ENCODE peak calls at places on chromosome 5, in eight cellular contexts. M is HCT116, I is hepatocyte, K is GM23248, W is endodermal cell, A is fibroblast of lung, R is mammary epithelial cell, E is H1. Y is an unnamed sample. For H3K4me1, the result is how much of the 10 kb centered on the place peaks cover.

GRCh38 chr5:180335614-180336233 is 17.4 kb downstream of the GFPT2 start:
- DNase-seq in M (no peak), I (no peak), K (no peak), W (no peak), A (no peak), R (no peak), E (no peak), Y (no peak)

GRCh38 chr5:76291305-76292077 is 111.6 kb upstream of the IQGAP2 start:
- DNase-seq in M (no peak), I (no peak), K (no peak), W (no peak), A (no peak), R (no peak), E (no peak), Y (no peak)

GRCh38 chr5:111117149-111117548 is 25.0 kb downstream of the WDR36 start:
- DNase-seq in M (no peak), I (no peak), K (no peak), W (no peak), A (no peak), R (no peak), E (no peak), Y (no peak)

GRCh38 chr5:124634820-124635323 is 111.6 kb downstream of the ZNF608 start:
- DNase-seq in M (no peak), I (no peak), K (peak), W (no peak), A (peak), R (peak), E (no peak), Y (no peak)

GRCh38 chr5:161966544-161966943 is 101.0 kb upstream of the GABRG2 start:
- DNase-seq in M (no peak), I (peak), K (no peak), W (no peak), A (no peak), R (no peak), E (no peak), Y (no peak)

GRCh38 chr5:1799110-1799601 is 481 bp downstream of the MRPL36 start:
- DNase-seq in M (no peak), I (peak), K (peak), W (no peak), A (peak), R (peak), E (no peak), Y (peak)

GRCh38 chr5:132013711-132014110 is 2.3 kb upstream of the ACSL6 start:
- DNase-seq in M (no peak), I (no peak), K (no peak), W (no peak), A (no peak), R (peak), E (no peak), Y (no peak)

GRCh38 chr5:112479418-112479817 is 60.3 kb upstream of the EPB41L4A start:
- DNase-seq in M (no peak), I (peak), K (peak), W (no peak), A (peak), R (peak), E (no peak), Y (no peak)

GRCh38 chr5:56160723-56161445 is 72.2 kb downstream of the ANKRD55 start:
- DNase-seq in M (no peak), I (no peak), K (no peak), W (no peak), A (no peak), R (no peak), E (no peak), Y (no peak)

GRCh38 chr5:176736271-176736965 is 73.9 kb upstream of the UNC5A start:
- DNase-seq in M (no peak), I (no peak), K (no peak), W (peak), A (no peak), R (no peak), E (no peak), Y (no peak)

GRCh38 chr5:56534102-56534501 is 281.2 kb upstream of the MAP3K1 start:
- DNase-seq in M (peak), I (peak), K (peak), W (no peak), A (peak), R (peak), E (no peak), Y (no peak)

DNA sequence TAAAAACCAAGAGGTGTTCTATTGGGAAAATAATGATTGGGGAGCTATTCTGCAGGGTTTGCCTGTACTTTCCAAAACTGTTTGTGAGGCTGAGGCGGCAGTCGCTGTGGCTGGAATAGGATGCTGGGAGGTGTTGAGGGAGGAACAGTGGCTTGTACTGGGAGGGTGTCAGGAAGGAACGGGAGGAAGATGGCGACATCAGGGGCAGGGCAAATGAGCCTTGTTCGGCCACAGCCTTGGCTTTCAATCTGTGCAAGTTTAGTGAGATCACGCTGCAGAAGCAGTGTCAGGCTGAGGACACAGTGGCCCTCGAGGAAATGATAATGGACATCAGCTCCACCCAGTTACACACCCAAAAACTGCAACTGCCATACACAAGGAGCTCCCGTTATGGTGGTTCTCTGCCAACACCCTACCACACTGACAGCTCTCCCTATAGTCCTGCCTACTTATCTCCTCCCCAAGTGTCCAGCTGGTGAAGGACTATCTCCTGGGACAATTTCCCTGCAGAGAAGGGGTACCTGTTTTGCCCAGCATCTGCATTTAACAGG is 27.3 kb downstream of the KIF2A start:
- DNase-seq in M (no peak), I (no peak), K (no peak), W (no peak), A (no peak), R (no peak), E (no peak), Y (no peak)
- H3K4me1 ChIP-seq in M (under half), I (under half), K (under half), W (under half), A (under half), R (under half), E (under half), Y (under half)

GRCh38 chr5:78594946-78595921 is 53.3 kb downstream of the LHFPL2 start:
- DNase-seq in M (peak), I (peak), K (peak), W (no peak), A (peak), R (peak), E (no peak), Y (no peak)

GRCh38 chr5:78598973-78599372 is 49.6 kb downstream of the LHFPL2 start:
- DNase-seq in M (no peak), I (no peak), K (no peak), W (no peak), A (no peak), R (no peak), E (no peak), Y (no peak)

GRCh38 chr5:78597068-78597857 is 51.3 kb downstream of the LHFPL2 start:
- DNase-seq in M (no peak), I (no peak), K (peak), W (no peak), A (peak), R (peak), E (no peak), Y (no peak)

GRCh38 chr5:78600656-78601452 is 47.7 kb downstream of the LHFPL2 start:
- DNase-seq in M (no peak), I (no peak), K (peak), W (no peak), A (peak), R (no peak), E (no peak), Y (no peak)

GRCh38 chr5:78597858-78598415 is 50.6 kb downstream of the LHFPL2 start:
- DNase-seq in M (no peak), I (no peak), K (peak), W (no peak), A (peak), R (peak), E (no peak), Y (no peak)
- H3K4me1 ChIP-seq in M (half or more), I (half or more), K (half or more), W (under half), A (under half), R (half or more), E (under half), Y (under half)

GRCh38 chr5:53603009-53603687 is 42.7 kb downstream of the NDUFS4 start:
- DNase-seq in M (no peak), I (no peak), K (peak), W (no peak), A (peak), R (no peak), E (no peak), Y (no peak)

GRCh38 chr5:53594419-53594818 is 34.0 kb downstream of the NDUFS4 start:
- DNase-seq in M (no peak), I (no peak), K (no peak), W (no peak), A (no peak), R (no peak), E (no peak), Y (no peak)

GRCh38 chr5:53601570-53601969 is 41.1 kb downstream of the NDUFS4 start:
- DNase-seq in M (peak), I (no peak), K (no peak), W (no peak), A (peak), R (peak), E (no peak), Y (no peak)

DNA sequence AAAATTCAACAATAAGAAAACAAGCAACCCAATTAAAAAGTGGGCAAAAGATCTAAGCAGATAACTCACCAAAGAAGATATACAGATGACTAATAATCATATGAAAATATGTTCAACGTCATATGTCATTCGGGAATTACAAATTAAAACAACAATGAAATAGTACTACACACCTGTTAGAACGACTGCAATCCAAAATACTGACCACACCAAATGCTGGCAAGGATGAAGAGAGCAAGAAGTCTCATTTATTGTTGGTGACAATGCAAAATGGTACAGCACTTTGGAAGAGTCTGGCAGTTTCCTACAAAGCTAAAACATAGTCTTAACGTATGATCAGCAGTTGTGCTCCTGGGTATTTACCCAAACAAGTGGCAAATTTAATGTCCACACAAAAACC is 37.5 kb downstream of the NDUFS4 start:
- DNase-seq in M (no peak), I (no peak), K (no peak), W (no peak), A (no peak), R (no peak), E (no peak), Y (no peak)
- H3K4me1 ChIP-seq in M (under half), I (under half), K (under half), W (under half), A (under half), R (under half), E (under half), Y (under half)

GRCh38 chr5:175682664-175683063 is 24.8 kb downstream of the HRH2 start:
- DNase-seq in M (no peak), I (no peak), K (no peak), W (no peak), A (no peak), R (no peak), E (no peak), Y (no peak)

GRCh38 chr5:175684931-175685330 is 27.1 kb downstream of the HRH2 start:
- DNase-seq in M (no peak), I (no peak), K (no peak), W (no peak), A (no peak), R (no peak), E (no peak), Y (no peak)

GRCh38 chr5:175685701-175686350 is 28.0 kb downstream of the HRH2 start:
- DNase-seq in M (no peak), I (no peak), K (no peak), W (no peak), A (no peak), R (no peak), E (no peak), Y (no peak)

GRCh38 chr5:175683231-175683630 is 25.4 kb downstream of the HRH2 start:
- DNase-seq in M (no peak), I (no peak), K (no peak), W (no peak), A (no peak), R (no peak), E (no peak), Y (no peak)

DNA sequence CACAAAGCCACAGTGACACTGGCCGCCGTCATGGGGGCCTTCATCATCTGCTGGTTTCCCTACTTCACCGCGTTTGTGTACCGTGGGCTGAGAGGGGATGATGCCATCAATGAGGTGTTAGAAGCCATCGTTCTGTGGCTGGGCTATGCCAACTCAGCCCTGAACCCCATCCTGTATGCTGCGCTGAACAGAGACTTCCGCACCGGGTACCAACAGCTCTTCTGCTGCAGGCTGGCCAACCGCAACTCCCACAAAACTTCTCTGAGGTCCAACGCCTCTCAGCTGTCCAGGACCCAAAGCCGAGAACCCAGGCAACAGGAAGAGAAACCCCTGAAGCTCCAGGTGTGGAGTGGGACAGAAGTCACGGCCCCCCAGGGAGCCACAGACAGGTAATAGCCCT is 26.1 kb downstream of the HRH2 start:
- DNase-seq in M (no peak), I (no peak), K (no peak), W (no peak), A (no peak), R (no peak), E (no peak), Y (no peak)
- H3K4me1 ChIP-seq in M (under half), I (under half), K (under half), W (under half), A (under half), R (under half), E (under half), Y (under half)

Y was measured in Karpas-422.